ENCODE peak calls at places on chromosomes 13 and 19, in four cellular contexts. M, V, N and C are unnamed samples.

GRCh38 chr13:78160793-78161192 is 242.2 kb upstream of the EDNRB start:
- DNase-seq in M (no peak), V (no peak), N (no peak), C (peak)

GRCh38 chr19:6276447-6276846 is 3.3 kb downstream of the MLLT1 start:
- DNase-seq in M (no peak), V (no peak), N (peak), C (no peak)

GRCh38 chr19:35742121-35742724 is at the start of gene IGFLR1:
- DNase-seq in M (peak), V (peak), N (peak), C (no peak)

GRCh38 chr13:66578305-66578704 is 651.8 kb downstream of the PCDH9 start:
- DNase-seq in M (no peak), V (no peak), N (no peak), C (no peak)

GRCh38 chr19:41535029-41535622 is 40.8 kb upstream of the CEACAM21 start:
- DNase-seq in M (no peak), V (no peak), N (no peak), C (no peak)

GRCh38 chr19:19259741-19260140 is 13.4 kb downstream of the TM6SF2 start:
- DNase-seq in M (no peak), V (no peak), N (no peak), C (no peak)

GRCh38 chr19:49932731-49933131 is 3.4 kb upstream of the NUP62 start:
- DNase-seq in M (no peak), V (no peak), N (peak), C (no peak)

GRCh38 chr19:55619264-55619663 is 5.1 kb downstream of the ZNF784 start:
- DNase-seq in M (no peak), V (no peak), N (no peak), C (no peak)

GRCh38 chr19:53898166-53898565 is 10.9 kb upstream of the CACNG7 start:
- DNase-seq in M (no peak), V (no peak), N (no peak), C (no peak)

GRCh38 chr19:18768997-18769891 is 21.9 kb downstream of the COMP start:
- DNase-seq in M (no peak), V (no peak), N (no peak), C (peak)

GRCh38 chr19:55633866-55634265 is 6.9 kb upstream of the ZNF580 start:
- DNase-seq in M (no peak), V (no peak), N (no peak), C (no peak)

GRCh38 chr19:32287086-32287485 is 58.3 kb upstream of the ZNF507 start:
- DNase-seq in M (no peak), V (no peak), N (no peak), C (no peak)

GRCh38 chr13:105573134-105573533 is 962.3 kb downstream of the EFNB2 start:
- DNase-seq in M (no peak), V (no peak), N (no peak), C (no peak)

GRCh38 chr19:51921949-51922348 is 5.3 kb upstream of the ZNF613 start:
- DNase-seq in M (peak), V (no peak), N (no peak), C (no peak)